ENCODE peak calls at places on chromosomes 2 and 18, in six cellular contexts. U is left lung, T is prostate gland, D is uterus, Q is left ventricle myocardium inferior, S is heart left ventricle. F is an unnamed sample.

GRCh38 chr2:234291765-234292204 is 205.1 kb downstream of the ARL4C start:
- DNase-seq in D (no peak), S (no peak), U (no peak), T (no peak), Q (peak; percentile 46), F (no peak)

GRCh38 chr2:62565309-62565908 is 59.4 kb upstream of the TMEM17 start:
- DNase-seq in T (no peak), S (no peak), U (no peak), Q (no peak), D (no peak), F (no peak)

GRCh38 chr2:11140492-11140891 is 14.8 kb upstream of the SLC66A3 start:
- DNase-seq in S (no peak), T (no peak), Q (no peak), U (no peak), D (no peak), F (no peak)

GRCh38 chr18:11883153-11883552 is 25.0 kb downstream of the MPPE1 start:
- DNase-seq in Q (no peak), U (no peak), T (no peak), S (no peak), D (no peak), F (peak; percentile 42)

GRCh38 chr2:206211657-206212255 is 52.1 kb downstream of the EEF1B2 start:
- DNase-seq in T (no peak), D (no peak), Q (no peak), U (no peak), S (no peak), F (no peak)

GRCh38 chr2:29223851-29224692 is 108.9 kb downstream of the CLIP4 start:
- DNase-seq in D (peak; percentile 20), T (peak; percentile 22), U (no peak), Q (no peak), S (no peak), F (no peak)

GRCh38 chr18:64444819-64445218 is 295.9 kb upstream of the LINC00305 start:
- DNase-seq in D (no peak), U (no peak), Q (no peak), S (no peak), T (no peak), F (no peak)

GRCh38 chr2:15756882-15757819 is 165.5 kb downstream of the DDX1 start:
- DNase-seq in D (no peak), T (no peak), U (no peak), Q (no peak), S (no peak), F (no peak)

GRCh38 chr2:183070942-183071844 is 7.4 kb upstream of the DUSP19 start:
- DNase-seq in U (peak; percentile 68), T (no peak), S (no peak), D (no peak), Q (peak; percentile 35), F (peak; percentile 69)

GRCh38 chr2:67733517-67733916 is 329.3 kb downstream of the C1D start:
- DNase-seq in U (peak; percentile 52), Q (no peak), D (no peak), S (no peak), T (no peak), F (no peak)
- TF ChIP-seq CTCF in U (peak; percentile 42), Q (peak; percentile 25), D (no peak), S (no peak), T (peak; percentile 29), F (no peak)

GRCh38 chr18:23572570-23572969 is 13.7 kb downstream of the NPC1 start:
- DNase-seq in T (no peak), D (no peak), U (no peak), Q (no peak), S (no peak), F (no peak)

GRCh38 chr18:23574611-23575308 is 11.5 kb downstream of the NPC1 start:
- DNase-seq in S (no peak), Q (no peak), U (no peak), D (no peak), T (no peak), F (no peak)

GRCh38 chr18:23573948-23574431 is 12.3 kb downstream of the NPC1 start:
- DNase-seq in D (peak; percentile 27), Q (no peak), U (no peak), T (no peak), S (no peak), F (peak; percentile 60)

GRCh38 chr18:23573020-23573419 is 13.3 kb downstream of the NPC1 start:
- DNase-seq in U (no peak), T (no peak), D (no peak), S (no peak), Q (no peak), F (no peak)

DNA sequence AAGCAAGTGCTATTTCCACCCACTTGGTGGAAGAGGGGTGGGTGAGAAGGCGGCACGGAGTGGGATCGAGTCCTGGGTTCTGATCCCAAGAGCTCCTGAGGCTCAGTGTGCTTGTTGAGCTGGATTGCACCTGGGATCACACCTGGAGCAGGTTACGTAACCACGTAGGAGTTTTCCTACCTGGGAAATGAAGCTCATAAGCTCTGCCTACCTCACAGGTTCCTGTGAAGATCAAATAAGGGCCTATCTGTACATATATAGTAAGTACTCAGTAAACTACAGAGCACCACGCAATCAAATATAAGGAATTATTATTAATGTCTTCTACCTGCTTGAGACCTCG is 11.0 kb downstream of the NPC1 start:
- DNase-seq in U (no peak), T (no peak), D (no peak), S (no peak), Q (no peak), F (no peak)
- H3K27ac ChIP-seq in U (peak overlapping the region; percentile 76), T (no peak overlapping the region), D (no peak overlapping the region), S (no peak overlapping the region), Q (peak overlapping the region; percentile 7), F (peak overlapping the region; percentile 59)

DNA sequence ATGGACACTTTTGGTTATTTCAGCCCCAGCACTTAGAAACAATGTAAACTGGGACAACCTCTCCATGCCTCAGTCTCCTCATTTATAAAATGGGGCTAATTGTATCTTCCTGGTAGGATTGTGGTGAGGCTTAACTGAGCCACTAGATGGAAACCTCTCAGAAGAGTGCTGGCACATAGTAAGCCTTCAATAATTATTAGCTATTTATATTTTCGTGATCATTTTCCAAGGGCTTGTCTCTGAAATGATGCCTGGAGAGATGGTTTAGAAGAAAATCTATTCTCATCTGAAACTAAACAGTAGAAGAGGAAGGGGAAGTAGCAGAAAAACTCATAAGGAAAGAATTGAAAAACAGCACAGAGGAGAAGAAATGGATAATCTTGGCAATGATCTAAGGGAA is 6.8 kb downstream of the RAX start:
- DNase-seq in U (no peak), Q (no peak), S (no peak), T (no peak), D (no peak), F (no peak)
- H3K27me3 ChIP-seq in U (peaks cover 83% of the 10 kb centered on the region), Q (no peaks in the 10 kb centered on the region), S (peaks cover 67% of the 10 kb centered on the region), T (peaks cover 58% of the 10 kb centered on the region), D (peaks cover 71% of the 10 kb centered on the region), F (peaks cover 61% of the 10 kb centered on the region)

GRCh38 chr2:618591-618990 is 58.6 kb downstream of the TMEM18 start:
- DNase-seq in S (no peak), D (no peak), Q (no peak), U (no peak), T (no peak), F (no peak)
- TF ChIP-seq CTCF in S (no peak), D (no peak), Q (no peak), U (no peak), T (no peak), F (no peak)

GRCh38 chr2:86398500-86398899 is 42.7 kb upstream of the KDM3A start:
- DNase-seq in S (no peak), D (no peak), Q (no peak), T (no peak), U (no peak), F (no peak)
- H3K27ac ChIP-seq in S (no peak overlapping the region), D (no peak overlapping the region), Q (no peak overlapping the region), T (no peak overlapping the region), U (no peak overlapping the region), F (no peak overlapping the region)

DNA sequence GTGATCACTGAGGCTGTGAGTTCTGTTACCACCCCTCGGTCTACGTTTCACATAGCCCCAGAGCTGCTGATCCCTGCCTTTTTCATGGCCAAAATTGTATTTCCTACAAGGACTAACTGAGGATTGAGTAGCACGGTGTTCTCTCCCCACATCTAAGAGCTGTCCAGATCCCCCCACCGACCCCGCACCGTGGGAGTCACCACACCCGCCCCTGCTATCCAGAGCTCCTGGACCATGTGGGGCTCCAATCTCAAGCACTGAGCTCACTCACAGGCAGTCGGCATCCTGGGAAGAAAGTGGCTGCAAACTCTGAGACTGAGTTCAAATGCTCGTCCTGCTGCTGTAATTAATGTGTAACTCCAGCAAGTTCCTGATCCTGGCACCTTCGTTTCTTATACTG is 9.7 kb downstream of the SIX2 start:
- DNase-seq in D (no peak), S (no peak), Q (no peak), T (no peak), U (no peak), F (no peak)
- H3K27me3 ChIP-seq in D (peaks cover 27% of the 10 kb centered on the region), S (peaks cover 53% of the 10 kb centered on the region), Q (peaks cover 100% of the 10 kb centered on the region), T (peaks cover 26% of the 10 kb centered on the region), U (peaks cover 85% of the 10 kb centered on the region), F (peaks cover 56% of the 10 kb centered on the region)

GRCh38 chr2:188978291-188979081 is 4.3 kb downstream of the COL3A1 start:
- DNase-seq in T (no peak), U (no peak), Q (no peak), D (peak; percentile 61), S (no peak), F (no peak)
- TF ChIP-seq CTCF in T (no peak), U (peak; percentile 8), Q (peak; percentile 38), D (peak; percentile 13), S (no peak), F (no peak)

GRCh38 chr2:207733597-207734240 is 22.3 kb downstream of the CCNYL1 start:
- DNase-seq in Q (no peak), U (no peak), S (no peak), T (no peak), D (no peak), F (no peak)

GRCh38 chr2:207729465-207729998 is 18.1 kb downstream of the CCNYL1 start:
- DNase-seq in D (no peak), U (no peak), Q (no peak), T (no peak), S (no peak), F (no peak)

GRCh38 chr2:207734636-207735512 is 23.4 kb downstream of the CCNYL1 start:
- DNase-seq in Q (no peak), S (no peak), D (no peak), T (no peak), U (no peak), F (no peak)

GRCh38 chr2:207734264-207734635 is 22.8 kb downstream of the CCNYL1 start:
- DNase-seq in S (no peak), Q (no peak), T (no peak), D (no peak), U (no peak), F (no peak)

GRCh38 chr2:207731138-207731537 is 19.7 kb downstream of the CCNYL1 start:
- DNase-seq in U (no peak), S (no peak), T (no peak), Q (no peak), D (no peak), F (no peak)
- H3K27ac ChIP-seq in U (no peak overlapping the region), S (no peak overlapping the region), T (no peak overlapping the region), Q (no peak overlapping the region), D (no peak overlapping the region), F (no peak overlapping the region)

DNA sequence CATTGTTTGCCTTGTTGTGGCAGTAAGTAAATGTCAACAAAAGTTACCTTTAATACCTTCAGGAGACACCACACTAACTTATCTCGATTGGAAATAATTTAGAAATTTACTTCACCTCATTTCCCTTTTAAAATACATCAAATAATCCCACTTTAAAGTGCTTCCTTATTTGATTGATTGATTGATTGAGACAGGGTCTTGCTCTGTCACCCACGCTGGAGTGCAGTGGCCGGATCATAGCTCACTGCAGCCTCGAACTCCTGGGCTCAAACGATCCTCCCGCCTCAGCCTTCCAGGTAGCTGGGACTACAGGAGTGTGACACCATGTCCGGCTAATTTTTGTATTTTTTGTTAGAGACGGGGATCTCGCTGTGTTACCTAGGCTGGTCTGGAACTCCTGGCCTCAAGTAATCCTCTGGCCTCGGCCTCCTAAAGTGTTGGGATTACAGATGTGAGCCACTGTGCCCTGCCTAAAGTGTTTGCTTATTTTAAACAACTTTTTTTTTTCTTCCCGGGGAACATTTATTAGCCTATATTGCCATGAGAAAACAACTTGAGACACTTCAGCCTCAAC is 12.0 kb upstream of the PAX3 start:
- DNase-seq in S (no peak), Q (no peak), D (no peak), T (no peak), U (no peak), F (no peak)
- H3K27me3 ChIP-seq in S (peaks cover 80% of the 10 kb centered on the region), Q (peaks cover 100% of the 10 kb centered on the region), D (peaks cover 76% of the 10 kb centered on the region), T (peaks cover 46% of the 10 kb centered on the region), U (peaks cover 98% of the 10 kb centered on the region), F (no peaks in the 10 kb centered on the region)